ENCODE peak calls at places on chromosome 3, in ten cellular contexts. X is Caki2, K is SHP77 treated with DMSO at 0.1 percent for 48 hours, D is HFF-Myc, L is ecto neural progenitor cell, Y is NCI-H1436 treated with DMSO at 0.1 percent for 48 hours, T is endodermal cell, W is aorta, B is HTR-8/SVneo, J is AG04450. E is an unnamed sample.

GRCh38 chr3:16122155-16122554 is 52.3 kb upstream of the GALNT15 start:
- DNase-seq in J (no peak), L (no peak), Y (no peak), K (no peak), D (no peak), B (no peak), W (no peak), X (no peak), T (no peak), E (no peak)

GRCh38 chr3:23762214-23763039 is 43.3 kb upstream of the UBE2E1 start:
- DNase-seq in D (no peak), K (no peak), W (no peak), T (no peak), L (no peak), B (no peak), X (no peak), Y (no peak), J (no peak), E (peak; percentile 7)

GRCh38 chr3:78517932-78518331 is 1249.9 kb downstream of the ROBO1 start:
- DNase-seq in L (no peak), D (no peak), Y (no peak), B (no peak), X (no peak), W (no peak), J (no peak), T (no peak), K (no peak), E (no peak)

GRCh38 chr3:129593230-129593594 is 13.3 kb downstream of the PLXND1 start:
- DNase-seq in K (no peak), D (no peak), W (no peak), T (peak; percentile 77), J (no peak), B (no peak), X (no peak), Y (no peak), L (no peak), E (peak; percentile 21)

GRCh38 chr3:102053375-102053989 is 204.2 kb downstream of the NFKBIZ start:
- DNase-seq in K (no peak), J (peak; percentile 13), L (no peak), T (no peak), B (no peak), D (no peak), X (peak; percentile 54), Y (no peak), W (no peak), E (peak; percentile 45)

GRCh38 chr3:52537165-52537635 is 795 bp downstream of the UQCC5 start:
- DNase-seq in Y (no peak), X (peak; percentile 12), T (no peak), B (no peak), J (no peak), W (no peak), D (no peak), L (no peak), K (no peak), E (no peak)

GRCh38 chr3:54283470-54283869 is 161.1 kb downstream of the CACNA2D3 start:
- DNase-seq in Y (no peak), X (no peak), T (no peak), B (no peak), J (no peak), W (no peak), L (no peak), D (no peak), K (no peak), E (no peak)

GRCh38 chr3:48122504-48122903 is 65.7 kb downstream of the CDC25A start:
- DNase-seq in L (no peak), B (no peak), X (no peak), T (no peak), J (no peak), D (no peak), Y (no peak), K (no peak), W (no peak), E (no peak)

GRCh38 chr3:53748512-53749271 is 97.5 kb downstream of the CHDH start:
- DNase-seq in D (no peak), B (no peak), K (no peak), W (no peak), X (no peak), L (no peak), T (peak; percentile 77), J (no peak), Y (no peak), E (no peak)

GRCh38 chr3:158846803-158847465 is 45.1 kb downstream of the MFSD1 start:
- DNase-seq in X (no peak), Y (no peak), L (no peak), K (no peak), D (no peak), W (no peak), B (no peak), J (no peak), T (no peak), E (no peak)

GRCh38 chr3:184874709-184875644 is 63.0 kb downstream of the VPS8 start:
- DNase-seq in B (peak; percentile 39), X (peak; percentile 17), L (no peak), Y (no peak), W (no peak), T (peak; percentile 63), K (peak; percentile 35), J (no peak), D (peak; percentile 4), E (peak; percentile 26)

GRCh38 chr3:136135039-136135802 is 60.9 kb downstream of the MSL2 start:
- DNase-seq in L (no peak), J (no peak), Y (peak; percentile 8), D (no peak), W (no peak), B (no peak), T (no peak), K (no peak), X (no peak), E (no peak)

GRCh38 chr3:58104712-58105111 is 96.5 kb downstream of the FLNB start:
- DNase-seq in T (no peak), B (no peak), Y (no peak), W (no peak), L (no peak), J (no peak), K (no peak), X (no peak), D (no peak), E (no peak)

GRCh38 chr3:64150527-64151238 is 74.6 kb downstream of the PRICKLE2 start:
- DNase-seq in D (peak; percentile 78), T (no peak), L (no peak), X (peak; percentile 23), Y (no peak), K (peak; percentile 90), B (no peak), W (peak; percentile 76), J (peak; percentile 97), E (no peak)

GRCh38 chr3:48896991-48897390 is 1.7 kb downstream of the SLC25A20 start:
- DNase-seq in W (no peak), X (no peak), L (no peak), D (no peak), B (no peak), T (no peak), Y (no peak), J (no peak), K (no peak), E (no peak)

GRCh38 chr3:111236833-111237713 is 165.5 kb downstream of the NECTIN3 start:
- DNase-seq in B (no peak), D (no peak), J (no peak), Y (no peak), K (no peak), L (no peak), T (no peak), X (peak; percentile 43), W (no peak), E (no peak)

GRCh38 chr3:193731656-193732055 is 138.6 kb downstream of the OPA1 start:
- DNase-seq in T (no peak), L (no peak), J (no peak), Y (no peak), X (no peak), W (no peak), B (no peak), K (no peak), D (no peak), E (no peak)

GRCh38 chr3:72241525-72241924 is 456.6 kb upstream of the PROK2 start:
- DNase-seq in D (no peak), T (no peak), W (no peak), L (no peak), X (no peak), Y (no peak), J (no peak), B (no peak), K (no peak), E (no peak)

GRCh38 chr3:52532838-52533622 is 627 bp downstream of the NT5DC2 start:
- DNase-seq in T (peak; percentile 83), K (no peak), D (no peak), Y (no peak), J (no peak), W (peak; percentile 60), L (peak; percentile 72), B (peak; percentile 24), X (peak; percentile 7), E (peak; percentile 45)

GRCh38 chr3:168124791-168125190 is 29.1 kb upstream of the GOLIM4 start:
- DNase-seq in X (no peak), T (no peak), L (no peak), Y (no peak), J (no peak), D (no peak), B (no peak), K (no peak), W (no peak), E (no peak)

GRCh38 chr3:14803101-14803980 is 15.4 kb upstream of the FGD5 start:
- DNase-seq in B (no peak), L (no peak), K (no peak), X (peak; percentile 59), W (no peak), D (no peak), T (peak; percentile 69), J (no peak), Y (no peak), E (peak; percentile 45)

GRCh38 chr3:11624161-11624560 is 19.6 kb downstream of the VGLL4 start:
- DNase-seq in W (no peak), X (no peak), B (no peak), K (no peak), T (no peak), D (no peak), Y (no peak), L (no peak), J (no peak), E (peak; percentile 93)

GRCh38 chr3:57164217-57164605 is 942 bp downstream of the IL17RD start:
- DNase-seq in Y (no peak), X (no peak), L (no peak), D (no peak), W (peak; percentile 58), T (peak; percentile 55), B (no peak), K (no peak), J (no peak), E (peak; percentile 53)

GRCh38 chr3:179811321-179812095 is 158.7 kb downstream of the USP13 start:
- DNase-seq in J (peak; percentile 65), L (no peak), W (no peak), K (no peak), X (peak; percentile 55), D (peak; percentile 50), Y (no peak), B (peak; percentile 65), T (peak; percentile 76), E (peak; percentile 39)

GRCh38 chr3:188071636-188072035 is 82.3 kb upstream of the LPP start:
- DNase-seq in B (no peak), J (no peak), W (no peak), D (no peak), Y (no peak), K (no peak), T (no peak), X (no peak), L (no peak), E (no peak)

GRCh38 chr3:194840661-194841514 is 155.2 kb downstream of the FAM43A start:
- DNase-seq in T (no peak), Y (no peak), X (peak; percentile 54), D (no peak), J (no peak), B (peak; percentile 60), L (no peak), W (no peak), K (no peak), E (no peak)

GRCh38 chr3:139292192-139292591 is 51.6 kb upstream of the MRPS22 start:
- DNase-seq in Y (no peak), X (no peak), J (no peak), W (no peak), B (no peak), K (no peak), D (no peak), L (no peak), T (no peak), E (no peak)